ENCODE peak calls at places on chromosome 6, in seven cellular contexts. One of them, this sample, is unnamed.

GRCh38 chr6:34031567-34032383 is 114.1 kb downstream of the GRM4 start:
- DNase-seq in non-pigmented ciliary epithelial cell: no peak
- DNase-seq in stromal cell of bone marrow: no peak
- DNase-seq in heart right ventricle: no peak
- DNase-seq in naive thymus-derived CD4-positive, alpha-beta T cell: no peak
- DNase-seq in GOT3: no peak
- DNase-seq in body of pancreas: no peak
- DNase-seq in this sample: no peak

GRCh38 chr6:101393291-101394251 is at the start of gene GRIK2:
- DNase-seq in non-pigmented ciliary epithelial cell: no peak
- DNase-seq in stromal cell of bone marrow: no peak
- DNase-seq in heart right ventricle: no peak
- DNase-seq in naive thymus-derived CD4-positive, alpha-beta T cell: no peak
- DNase-seq in GOT3: no peak
- DNase-seq in body of pancreas: peak; percentile 38
- DNase-seq in this sample: no peak

GRCh38 chr6:30615958-30616810 is 859 bp downstream of the PPP1R10 start:
- DNase-seq in non-pigmented ciliary epithelial cell: no peak
- DNase-seq in stromal cell of bone marrow: no peak
- DNase-seq in heart right ventricle: no peak
- DNase-seq in naive thymus-derived CD4-positive, alpha-beta T cell: peak; percentile 70
- DNase-seq in GOT3: no peak
- DNase-seq in body of pancreas: peak; percentile 41
- DNase-seq in this sample: no peak

GRCh38 chr6:116229287-116229913 is 24.5 kb downstream of the TSPYL4 start:
- DNase-seq in non-pigmented ciliary epithelial cell: no peak
- DNase-seq in stromal cell of bone marrow: peak; percentile 86
- DNase-seq in heart right ventricle: peak; percentile 91
- DNase-seq in naive thymus-derived CD4-positive, alpha-beta T cell: no peak
- DNase-seq in GOT3: no peak
- DNase-seq in body of pancreas: peak; percentile 62
- DNase-seq in this sample: peak; percentile 81

GRCh38 chr6:70709826-70710225 is 42.1 kb downstream of the SMAP1 start:
- DNase-seq in non-pigmented ciliary epithelial cell: peak; percentile 30
- DNase-seq in stromal cell of bone marrow: peak; percentile 49
- DNase-seq in heart right ventricle: no peak
- DNase-seq in naive thymus-derived CD4-positive, alpha-beta T cell: no peak
- DNase-seq in GOT3: no peak
- DNase-seq in body of pancreas: no peak
- DNase-seq in this sample: peak; percentile 46

GRCh38 chr6:38876470-38876869 is 161.4 kb downstream of the DNAH8 start:
- DNase-seq in non-pigmented ciliary epithelial cell: no peak
- DNase-seq in stromal cell of bone marrow: peak; percentile 43
- DNase-seq in heart right ventricle: no peak
- DNase-seq in naive thymus-derived CD4-positive, alpha-beta T cell: peak; percentile 60
- DNase-seq in GOT3: no peak
- DNase-seq in body of pancreas: no peak
- DNase-seq in this sample: no peak

GRCh38 chr6:26141378-26141901 is 54.2 kb downstream of the HFE start:
- DNase-seq in non-pigmented ciliary epithelial cell: no peak
- DNase-seq in stromal cell of bone marrow: no peak
- DNase-seq in heart right ventricle: no peak
- DNase-seq in naive thymus-derived CD4-positive, alpha-beta T cell: no peak
- DNase-seq in GOT3: no peak
- DNase-seq in body of pancreas: peak; percentile 55
- DNase-seq in this sample: no peak

GRCh38 chr6:16413399-16413798 is 175.0 kb downstream of the GMPR start:
- DNase-seq in non-pigmented ciliary epithelial cell: no peak
- DNase-seq in stromal cell of bone marrow: no peak
- DNase-seq in heart right ventricle: no peak
- DNase-seq in naive thymus-derived CD4-positive, alpha-beta T cell: no peak
- DNase-seq in GOT3: no peak
- DNase-seq in body of pancreas: no peak
- DNase-seq in this sample: no peak

GRCh38 chr6:122438975-122439374 is 32.6 kb downstream of the SERINC1 start:
- DNase-seq in non-pigmented ciliary epithelial cell: no peak
- DNase-seq in stromal cell of bone marrow: no peak
- DNase-seq in heart right ventricle: no peak
- DNase-seq in naive thymus-derived CD4-positive, alpha-beta T cell: no peak
- DNase-seq in GOT3: no peak
- DNase-seq in body of pancreas: no peak
- DNase-seq in this sample: no peak

GRCh38 chr6:53151676-53152075 is 3.0 kb upstream of the GCM1 start:
- DNase-seq in non-pigmented ciliary epithelial cell: no peak
- DNase-seq in stromal cell of bone marrow: no peak
- DNase-seq in heart right ventricle: no peak
- DNase-seq in naive thymus-derived CD4-positive, alpha-beta T cell: no peak
- DNase-seq in GOT3: no peak
- DNase-seq in body of pancreas: no peak
- DNase-seq in this sample: no peak

GRCh38 chr6:149079911-149080501 is 237.5 kb upstream of the TAB2 start:
- DNase-seq in non-pigmented ciliary epithelial cell: no peak
- DNase-seq in stromal cell of bone marrow: peak; percentile 33
- DNase-seq in heart right ventricle: peak; percentile 47
- DNase-seq in naive thymus-derived CD4-positive, alpha-beta T cell: no peak
- DNase-seq in GOT3: no peak
- DNase-seq in body of pancreas: peak; percentile 46
- DNase-seq in this sample: no peak

GRCh38 chr6:6781877-6782236 is 193.3 kb downstream of the LY86 start:
- DNase-seq in non-pigmented ciliary epithelial cell: no peak
- DNase-seq in stromal cell of bone marrow: no peak
- DNase-seq in heart right ventricle: no peak
- DNase-seq in naive thymus-derived CD4-positive, alpha-beta T cell: no peak
- DNase-seq in GOT3: no peak
- DNase-seq in body of pancreas: no peak
- DNase-seq in this sample: no peak

GRCh38 chr6:49550413-49551125 is at the start of gene C6orf141:
- DNase-seq in non-pigmented ciliary epithelial cell: no peak
- DNase-seq in stromal cell of bone marrow: no peak
- DNase-seq in heart right ventricle: no peak
- DNase-seq in naive thymus-derived CD4-positive, alpha-beta T cell: no peak
- DNase-seq in GOT3: no peak
- DNase-seq in body of pancreas: peak; percentile 43
- DNase-seq in this sample: no peak

GRCh38 chr6:125858427-125859320 is 67.9 kb downstream of the NCOA7 start:
- DNase-seq in non-pigmented ciliary epithelial cell: peak; percentile 51
- DNase-seq in stromal cell of bone marrow: peak; percentile 47
- DNase-seq in heart right ventricle: peak; percentile 53
- DNase-seq in naive thymus-derived CD4-positive, alpha-beta T cell: no peak
- DNase-seq in GOT3: no peak
- DNase-seq in body of pancreas: peak; percentile 65
- DNase-seq in this sample: peak; percentile 45

GRCh38 chr6:19465760-19466159 is 371.4 kb upstream of the ID4 start:
- DNase-seq in non-pigmented ciliary epithelial cell: no peak
- DNase-seq in stromal cell of bone marrow: peak; percentile 91
- DNase-seq in heart right ventricle: no peak
- DNase-seq in naive thymus-derived CD4-positive, alpha-beta T cell: no peak
- DNase-seq in GOT3: no peak
- DNase-seq in body of pancreas: no peak
- DNase-seq in this sample: no peak